ENCODE peak calls at places on chromosomes 7 and 10, in seven cellular contexts. S, E, L, N, C, K and M are unnamed samples.

GRCh38 chr10:49418328-49418727 is 22.4 kb upstream of the DRGX start:
- DNase-seq in S (no peak), E (no peak), L (no peak), N (no peak), C (no peak), K (no peak), M (no peak)

GRCh38 chr7:152341039-152341913 is 94.5 kb downstream of the KMT2C start:
- DNase-seq in S (peak), E (peak), L (peak), N (no peak), C (peak), K (no peak), M (peak)

GRCh38 chr10:119644215-119644826 is 6.9 kb upstream of the BAG3 start:
- DNase-seq in S (peak), E (no peak), L (no peak), N (no peak), C (no peak), K (no peak), M (no peak)

GRCh38 chr10:61750943-61751471 is 88.3 kb downstream of the CABCOCO1 start:
- DNase-seq in S (peak), E (peak), L (peak), N (peak), C (peak), K (no peak), M (peak)

GRCh38 chr10:89062861-89063260 is 72.3 kb downstream of the FAS start:
- DNase-seq in S (peak), E (peak), L (no peak), N (no peak), C (no peak), K (no peak), M (no peak)

GRCh38 chr10:101066890-101067355 is 5.1 kb downstream of the KAZALD1 start:
- DNase-seq in S (no peak), E (peak), L (no peak), N (no peak), C (no peak), K (no peak), M (no peak)

GRCh38 chr10:24331457-24331856 is 122.5 kb downstream of the KIAA1217 start:
- DNase-seq in S (peak), E (peak), L (peak), N (peak), C (no peak), K (no peak), M (no peak)

GRCh38 chr7:41943098-41943577 is 240.2 kb upstream of the INHBA start:
- DNase-seq in S (peak), E (peak), L (peak), N (peak), C (peak), K (peak), M (peak)

GRCh38 chr10:101986277-101986971 is 69.5 kb downstream of the ARMH3 start:
- DNase-seq in S (peak), E (peak), L (no peak), N (no peak), C (no peak), K (no peak), M (no peak)

GRCh38 chr7:11742496-11742895 is 89.5 kb downstream of the THSD7A start:
- DNase-seq in S (peak), E (no peak), L (no peak), N (no peak), C (peak), K (no peak), M (peak)

GRCh38 chr10:93471110-93471651 is 11.0 kb downstream of the MYOF start:
- DNase-seq in S (peak), E (no peak), L (peak), N (peak), C (peak), K (no peak), M (no peak)

GRCh38 chr10:110226926-110227641 is 19.7 kb downstream of the MXI1 start:
- DNase-seq in S (peak), E (peak), L (no peak), N (peak), C (peak), K (peak), M (peak)

GRCh38 chr7:30687604-30688003 is 5.3 kb upstream of the CRHR2 start:
- DNase-seq in S (no peak), E (no peak), L (no peak), N (no peak), C (no peak), K (no peak), M (no peak)

GRCh38 chr10:89213191-89213808 is 6.2 kb upstream of the CH25H start:
- DNase-seq in S (peak), E (no peak), L (peak), N (no peak), C (no peak), K (no peak), M (peak)

GRCh38 chr7:75729851-75730274 is 8.9 kb downstream of the HIP1 start:
- DNase-seq in S (no peak), E (no peak), L (peak), N (no peak), C (no peak), K (no peak), M (no peak)

GRCh38 chr10:120632047-120632446 is 175.0 kb downstream of the PLPP4 start:
- DNase-seq in S (no peak), E (no peak), L (no peak), N (no peak), C (no peak), K (no peak), M (no peak)

GRCh38 chr10:99395750-99396445 is 34.5 kb downstream of the GOT1 start:
- DNase-seq in S (no peak), E (no peak), L (no peak), N (no peak), C (no peak), K (no peak), M (peak)

GRCh38 chr10:99235872-99236626 is 397 bp upstream of the HPSE2 start:
- DNase-seq in S (no peak), E (peak), L (no peak), N (no peak), C (no peak), K (no peak), M (no peak)

GRCh38 chr7:6271091-6271658 is 1.2 kb downstream of the CYTH3 start:
- DNase-seq in S (peak), E (peak), L (peak), N (peak), C (no peak), K (no peak), M (peak)

DNA sequence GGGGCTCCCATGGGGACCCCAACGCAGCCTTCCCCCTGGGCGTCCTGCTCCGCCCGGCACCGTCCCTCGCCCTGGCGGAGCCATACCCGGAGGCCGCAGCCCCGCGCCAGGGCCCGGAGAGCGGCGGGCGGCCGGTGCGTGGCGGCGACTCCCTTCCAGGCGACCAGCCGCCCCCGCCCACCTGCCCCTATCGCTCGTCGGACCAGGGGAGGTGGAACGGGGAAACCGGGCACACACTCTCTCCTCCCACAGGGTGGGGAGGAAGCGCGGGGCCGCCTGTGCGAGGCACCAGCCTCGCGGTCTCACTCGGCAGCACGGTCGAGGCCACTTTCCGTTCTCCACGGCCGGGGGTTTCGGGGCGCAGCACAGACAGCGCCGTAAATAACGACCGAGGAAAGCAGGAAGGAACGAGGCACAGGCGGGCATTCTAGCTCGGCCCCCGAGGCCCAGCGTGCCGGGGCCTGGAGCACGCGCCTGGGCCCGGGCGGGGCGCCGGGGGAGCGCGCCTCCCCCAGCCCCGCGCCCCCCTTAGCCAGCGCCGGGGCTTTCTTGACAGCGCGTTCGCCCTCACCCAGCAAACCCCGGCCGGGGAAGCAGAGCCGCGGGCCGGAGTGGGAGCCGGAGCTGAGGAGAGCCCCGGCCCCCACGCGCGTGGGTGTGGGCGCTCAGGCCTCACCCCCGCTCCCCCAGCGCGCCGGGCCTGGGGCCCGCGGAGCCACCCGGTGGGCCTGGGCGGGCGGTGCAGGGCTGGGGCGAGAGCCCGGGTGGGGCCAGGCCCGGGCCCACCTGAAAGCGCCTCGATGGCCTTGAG is 936 bp downstream of the IGF2BP3 start:
- DNase-seq in S (no peak), E (peak), L (peak), N (no peak), C (no peak), K (no peak), M (no peak)
- TF ChIP-seq POLR2A in S (no peak), E (no peak), L (peak), N (no peak), C (no peak), K (no peak), M (peak)

DNA sequence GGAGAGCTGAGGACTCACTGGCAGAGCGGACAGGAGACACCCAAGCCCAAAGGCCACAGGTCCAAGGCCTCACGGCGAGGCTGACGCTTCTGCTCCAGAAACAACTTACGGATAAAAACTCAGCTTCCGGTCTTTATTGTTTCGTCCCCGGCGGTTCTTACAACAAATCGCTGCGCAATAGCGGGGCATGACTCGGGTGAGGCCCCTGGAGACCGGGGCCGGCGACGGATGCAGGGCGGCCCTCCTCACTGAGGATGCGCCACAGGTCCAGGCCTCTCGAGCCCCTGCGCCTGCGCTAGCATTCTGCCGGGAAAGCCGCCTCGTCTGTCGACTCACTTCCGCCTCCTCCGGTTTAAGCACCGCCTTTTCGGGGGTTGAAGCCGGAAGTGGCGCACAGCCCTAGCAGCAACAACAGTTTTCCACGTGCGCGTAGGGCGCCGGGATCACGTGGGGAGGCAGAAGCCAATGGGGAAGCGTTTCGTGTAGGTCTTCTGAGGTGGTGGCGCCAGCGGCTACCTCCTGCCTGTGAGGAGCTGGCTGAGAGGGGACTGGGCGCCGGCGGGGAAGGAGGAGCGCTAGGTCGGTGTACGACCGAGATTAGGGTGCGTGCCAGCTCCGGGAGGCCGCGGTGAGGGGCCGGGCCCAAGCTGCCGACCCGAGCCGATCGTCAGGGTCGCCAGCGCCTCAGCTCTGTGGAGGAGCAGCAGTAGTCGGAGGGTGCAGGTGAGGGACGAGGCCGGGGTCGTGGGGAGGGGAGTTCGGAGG is at the start of the genes DNAJB9 and THAP5:
- DNase-seq in S (peak), E (peak), L (peak), N (peak), C (peak), K (peak), M (peak)
- TF ChIP-seq POLR2A in S (peak), E (peak), L (peak), N (peak), C (peak), K (peak), M (peak)

GRCh38 chr10:91163269-91163708 is 57.2 kb upstream of the PCGF5 start:
- DNase-seq in S (peak), E (peak), L (peak), N (peak), C (peak), K (peak), M (peak)
- TF ChIP-seq POLR2A in S (peak), E (peak), L (peak), N (no peak), C (no peak), K (peak), M (peak)

DNA sequence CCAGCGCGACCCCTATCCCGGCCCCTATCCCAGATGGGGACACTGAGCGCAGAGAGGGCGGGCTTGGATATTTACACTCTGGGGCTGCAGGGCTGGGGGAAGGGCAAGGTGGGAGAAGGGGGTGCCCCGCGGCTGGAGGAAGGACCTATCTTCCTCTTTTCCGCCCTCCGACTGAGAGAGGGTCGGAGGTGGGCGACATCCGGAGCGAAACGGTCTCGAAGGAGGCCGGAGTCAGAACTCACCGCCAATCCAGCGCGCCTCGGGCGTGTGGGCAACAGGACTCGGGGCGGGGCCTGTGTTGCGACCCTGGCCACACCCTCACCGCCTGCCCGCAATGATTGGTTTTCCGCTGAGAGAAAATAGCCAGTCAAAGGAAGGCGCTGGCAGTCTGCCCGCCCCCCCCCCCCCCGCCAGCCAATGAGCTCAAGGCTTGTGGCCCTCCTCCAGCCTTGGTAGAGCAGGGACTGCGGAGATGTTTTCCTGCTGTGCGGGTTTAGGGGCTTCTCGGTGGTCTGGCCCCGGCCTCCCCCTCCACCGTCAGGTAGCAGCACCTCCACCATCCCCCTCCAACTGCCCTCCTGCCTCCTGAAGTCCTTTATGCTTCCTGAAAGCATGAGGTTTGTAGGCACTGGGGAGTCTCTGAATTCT is at the start of gene METTL27:
- DNase-seq in S (peak), E (peak), L (peak), N (peak), C (peak), K (peak), M (peak)
- TF ChIP-seq POLR2A in S (no peak), E (peak), L (peak), N (peak), C (peak), K (peak), M (peak)

DNA sequence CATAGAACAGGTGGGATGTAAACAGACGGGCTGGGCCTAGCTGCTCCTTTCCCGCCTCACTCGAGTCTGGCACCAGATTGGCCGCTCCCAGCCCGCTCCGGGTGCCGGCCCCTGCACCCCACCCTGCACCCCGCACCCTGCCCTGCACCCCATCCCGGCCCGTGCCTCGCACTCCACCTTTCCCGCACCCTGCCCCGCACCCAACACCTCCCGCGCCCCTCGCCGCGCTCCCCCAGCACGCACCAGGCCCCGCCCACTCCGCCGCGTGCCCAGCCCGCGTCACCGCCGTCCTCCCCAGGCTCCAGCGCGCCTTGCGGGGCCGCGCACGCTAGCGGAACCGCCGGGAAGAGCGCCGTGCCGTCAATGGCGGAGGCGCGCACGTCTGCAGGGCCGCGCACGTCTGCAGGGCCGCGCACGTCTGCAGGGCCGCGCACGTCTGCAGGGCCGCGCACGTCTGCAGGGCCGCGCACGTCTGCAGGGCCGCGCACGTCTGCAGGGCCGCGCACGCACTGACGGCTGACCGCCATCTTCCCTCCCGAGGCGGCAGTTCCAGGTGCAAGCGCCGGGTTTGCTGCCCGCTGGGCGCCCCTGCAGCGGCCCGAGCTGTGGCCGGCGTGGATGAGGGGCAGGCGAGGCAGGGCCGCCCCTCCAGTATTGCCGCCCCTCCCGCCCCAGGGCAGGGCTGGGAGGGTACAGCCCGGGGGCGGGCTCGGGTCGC is at the start of gene UBE3C:
- DNase-seq in S (peak), E (peak), L (peak), N (peak), C (peak), K (peak), M (peak)
- TF ChIP-seq POLR2A in S (peak), E (peak), L (peak), N (peak), C (peak), K (peak), M (peak)

GRCh38 chr7:64996305-64996704 is 5.5 kb upstream of the ZNF117 start:
- DNase-seq in S (no peak), E (no peak), L (no peak), N (no peak), C (no peak), K (no peak), M (no peak)

GRCh38 chr7:64999165-65000004 is 7.1 kb downstream of the ERV3-1 start:
- DNase-seq in S (peak), E (peak), L (peak), N (no peak), C (no peak), K (no peak), M (no peak)

GRCh38 chr7:64998865-64999164 is 7.7 kb downstream of the ERV3-1 start:
- DNase-seq in S (no peak), E (no peak), L (no peak), N (no peak), C (no peak), K (no peak), M (no peak)

GRCh38 chr7:64997927-64998391 is 7.1 kb upstream of the ZNF117 start:
- DNase-seq in S (peak), E (peak), L (no peak), N (no peak), C (no peak), K (no peak), M (no peak)

DNA sequence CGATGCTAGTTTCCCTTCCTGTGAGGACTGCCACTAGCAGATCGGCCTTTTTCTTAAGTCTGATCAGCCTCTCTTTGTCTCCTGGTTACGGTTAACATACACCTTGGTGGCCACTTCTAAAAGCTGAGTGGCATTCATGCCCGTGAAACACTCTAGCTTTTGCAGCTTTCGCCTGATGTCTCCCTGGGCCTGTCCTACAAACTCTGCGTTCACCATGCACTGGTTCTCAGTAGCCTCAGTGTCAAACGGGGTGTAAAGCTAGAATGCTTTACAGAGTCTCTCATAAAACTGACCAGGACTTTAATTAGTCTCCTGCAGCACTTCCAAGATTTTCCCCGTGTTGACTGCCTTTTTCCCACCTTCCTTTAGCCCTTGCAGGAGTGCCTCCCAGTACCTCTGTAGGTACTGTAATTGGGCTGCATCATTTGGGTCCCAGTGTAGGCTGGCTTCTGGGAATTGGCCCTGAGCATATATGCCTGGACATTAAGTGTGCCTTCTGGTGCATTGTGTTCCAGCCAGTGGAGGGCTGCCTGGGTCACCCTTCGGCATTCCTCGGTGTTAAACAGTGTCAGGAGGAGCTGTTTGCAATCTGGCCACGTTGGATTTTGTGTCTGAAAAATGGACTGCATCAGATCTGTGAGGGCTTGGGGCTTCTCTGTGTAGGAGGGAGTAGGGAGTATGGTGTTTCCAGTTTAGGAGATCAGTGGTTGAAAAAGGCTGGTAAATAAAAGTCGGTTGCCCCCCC is 6.5 kb upstream of the ZNF117 start:
- DNase-seq in S (no peak), E (no peak), L (no peak), N (no peak), C (no peak), K (no peak), M (no peak)
- TF ChIP-seq POLR2A in S (no peak), E (peak), L (no peak), N (no peak), C (no peak), K (no peak), M (no peak)

GRCh38 chr7:120950539-120951308 is at the start of gene ING3:
- DNase-seq in S (peak), E (peak), L (peak), N (peak), C (peak), K (peak), M (peak)
- TF ChIP-seq POLR2A in S (peak), E (peak), L (peak), N (peak), C (no peak), K (peak), M (peak)

GRCh38 chr10:18651324-18652007 is at the start of gene NSUN6:
- DNase-seq in S (peak), E (peak), L (peak), N (peak), C (peak), K (peak), M (peak)
- TF ChIP-seq POLR2A in S (peak), E (peak), L (peak), N (peak), C (no peak), K (peak), M (peak)

DNA sequence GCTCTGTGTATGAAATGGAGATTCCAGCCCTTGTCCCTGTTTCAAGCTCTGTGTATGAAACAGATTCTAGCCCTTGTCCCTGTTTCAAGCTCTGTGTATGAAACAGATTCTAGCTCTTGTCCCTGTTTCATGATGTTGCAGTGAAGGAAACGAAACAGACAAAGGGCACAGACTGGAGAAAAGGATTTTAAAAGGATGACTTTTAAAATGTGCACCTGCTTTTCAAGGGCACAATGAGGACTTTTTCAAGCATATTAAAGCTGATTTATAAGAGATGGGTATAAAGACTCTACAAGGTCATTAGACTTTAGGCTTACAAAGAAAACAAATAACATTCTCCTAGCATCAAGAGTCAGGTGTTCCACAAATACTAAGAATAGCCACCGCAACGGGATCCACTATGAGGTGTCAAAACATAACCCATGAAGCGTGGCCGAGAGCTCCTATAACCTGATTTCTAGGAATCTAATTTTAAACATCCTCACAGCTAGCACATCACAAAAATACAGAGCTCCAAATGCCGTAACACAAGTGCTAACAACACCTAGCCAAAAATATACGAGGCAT is 29.0 kb downstream of the DIP2C start:
- DNase-seq in S (no peak), E (no peak), L (no peak), N (no peak), C (no peak), K (no peak), M (no peak)
- TF ChIP-seq POLR2A in S (no peak), E (no peak), L (no peak), N (no peak), C (no peak), K (no peak), M (no peak)